ENCODE peak calls at places on chromosomes 5 and 9, in four cellular contexts. V is HFFc6, R is GM06990, U is HFF-Myc. H is an unnamed sample.

GRCh38 chr5:51391175-51391574 is 7.9 kb downstream of the ISL1 start:
- DNase-seq in V (no peak), R (no peak), U (no peak), H (no peak)

GRCh38 chr5:129372025-129372424 is 88.1 kb upstream of the ADAMTS19 start:
- DNase-seq in V (no peak), R (no peak), U (no peak), H (no peak)

GRCh38 chr9:78714591-78714990 is 417.7 kb downstream of the PSAT1 start:
- DNase-seq in V (peak; percentile 94), R (no peak), U (no peak), H (no peak)

GRCh38 chr9:124030969-124031451 is 19.4 kb downstream of the LHX2 start:
- DNase-seq in V (peak; percentile 51), R (no peak), U (no peak), H (no peak)

GRCh38 chr5:180830253-180831138 is 27.9 kb upstream of the MGAT1 start:
- DNase-seq in V (peak; percentile 50), R (no peak), U (no peak), H (no peak)

GRCh38 chr9:79581388-79581787 is 9.6 kb downstream of the TLE4 start:
- DNase-seq in V (peak; percentile 34), R (no peak), U (no peak), H (no peak)

GRCh38 chr9:8717146-8717545 is 917.6 kb upstream of the DMAC1 start:
- DNase-seq in V (no peak), R (no peak), U (no peak), H (no peak)

GRCh38 chr9:68489636-68490035 is 51.0 kb downstream of the TMEM252 start:
- DNase-seq in V (no peak), R (no peak), U (no peak), H (no peak)

GRCh38 chr5:11904270-11904906 is at the start of gene CTNND2:
- DNase-seq in V (no peak), R (peak; percentile 8), U (no peak), H (no peak)

GRCh38 chr9:116075191-116075590 is 78.4 kb upstream of the PAPPA start:
- DNase-seq in V (peak; percentile 64), R (no peak), U (peak; percentile 56), H (no peak)

GRCh38 chr5:151708126-151708525 is 21.4 kb upstream of the SPARC start:
- DNase-seq in V (no peak), R (no peak), U (no peak), H (no peak)

GRCh38 chr5:128905225-128906110 is 59.8 kb upstream of the SLC27A6 start:
- DNase-seq in V (peak; percentile 57), R (peak; percentile 15), U (peak; percentile 36), H (peak; percentile 10)

GRCh38 chr9:123656565-123656964 is 273.4 kb downstream of the DENND1A start:
- DNase-seq in V (peak; percentile 21), R (no peak), U (no peak), H (peak; percentile 16)

GRCh38 chr5:131511934-131512333 is 123.1 kb downstream of the RAPGEF6 start:
- DNase-seq in V (no peak), R (no peak), U (no peak), H (no peak)

GRCh38 chr9:118961857-118962256 is 407.4 kb downstream of the BRINP1 start:
- DNase-seq in V (peak; percentile 55), R (no peak), U (no peak), H (peak; percentile 97)

GRCh38 chr9:117546894-117547293 is 132.0 kb upstream of the ASTN2 start:
- DNase-seq in V (no peak), R (peak; percentile 5), U (no peak), H (no peak)

GRCh38 chr9:114774504-114774903 is 31.3 kb downstream of the TNFSF15 start:
- DNase-seq in V (no peak), R (peak; percentile 3), U (no peak), H (no peak)

GRCh38 chr5:180330810-180331646 is 22.1 kb downstream of the GFPT2 start:
- DNase-seq in V (peak; percentile 83), R (no peak), U (no peak), H (peak; percentile 71)

GRCh38 chr5:6780802-6781391 is 67.7 kb downstream of the TENT4A start:
- DNase-seq in V (no peak), R (no peak), U (no peak), H (no peak)

GRCh38 chr9:14097215-14097614 is 216.7 kb downstream of the NFIB start:
- DNase-seq in V (no peak), R (no peak), U (no peak), H (no peak)

GRCh38 chr9:14099737-14100136 is 214.2 kb downstream of the NFIB start:
- DNase-seq in V (no peak), R (no peak), U (no peak), H (no peak)

GRCh38 chr9:14096182-14096922 is 217.6 kb downstream of the NFIB start:
- DNase-seq in V (no peak), R (no peak), U (no peak), H (peak; percentile 61)

GRCh38 chr9:14098102-14098501 is 215.8 kb downstream of the NFIB start:
- DNase-seq in V (no peak), R (no peak), U (no peak), H (no peak)

GRCh38 chr9:14097666-14098065 is 216.3 kb downstream of the NFIB start:
- DNase-seq in V (no peak), R (no peak), U (no peak), H (no peak)
- TF ChIP-seq CTCF in V (no peak), R (no peak), U (no peak), H (no peak)

DNA sequence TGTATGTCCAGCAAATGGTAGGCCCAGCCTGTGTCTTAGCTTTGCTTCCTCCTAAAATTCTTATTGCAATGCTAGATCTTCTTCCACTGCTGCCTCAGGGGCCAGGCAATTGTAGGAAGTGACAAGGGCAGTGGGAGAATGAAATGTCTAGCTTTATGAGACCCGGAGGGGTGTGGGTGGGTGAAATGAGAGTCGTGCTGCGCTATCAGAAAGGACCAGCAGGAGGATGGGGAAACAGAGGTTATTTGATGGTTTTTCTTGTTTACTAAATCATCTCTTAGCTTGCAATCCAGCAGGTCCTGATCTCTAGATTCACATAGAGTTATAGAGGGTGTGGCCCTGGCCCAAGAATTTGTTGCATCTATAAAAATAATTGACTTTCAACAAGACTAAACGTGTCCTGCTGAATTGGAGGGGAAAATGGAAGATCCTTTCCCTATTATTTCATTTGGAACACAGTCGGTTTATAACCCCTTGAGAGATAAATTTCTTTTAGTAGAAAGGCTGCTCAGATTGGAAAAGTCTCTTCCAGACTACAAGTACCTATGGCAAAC is 43.6 kb downstream of the ZNF366 start:
- DNase-seq in V (no peak), R (no peak), U (no peak), H (no peak)
- TF ChIP-seq CTCF in V (peak; percentile 38), R (no peak), U (no peak), H (no peak)

GRCh38 chr5:124176692-124177091 is 569.7 kb downstream of the ZNF608 start:
- DNase-seq in V (no peak), R (no peak), U (no peak), H (no peak)
- TF ChIP-seq CTCF in V (no peak), R (no peak), U (no peak), H (peak; percentile 31)

DNA sequence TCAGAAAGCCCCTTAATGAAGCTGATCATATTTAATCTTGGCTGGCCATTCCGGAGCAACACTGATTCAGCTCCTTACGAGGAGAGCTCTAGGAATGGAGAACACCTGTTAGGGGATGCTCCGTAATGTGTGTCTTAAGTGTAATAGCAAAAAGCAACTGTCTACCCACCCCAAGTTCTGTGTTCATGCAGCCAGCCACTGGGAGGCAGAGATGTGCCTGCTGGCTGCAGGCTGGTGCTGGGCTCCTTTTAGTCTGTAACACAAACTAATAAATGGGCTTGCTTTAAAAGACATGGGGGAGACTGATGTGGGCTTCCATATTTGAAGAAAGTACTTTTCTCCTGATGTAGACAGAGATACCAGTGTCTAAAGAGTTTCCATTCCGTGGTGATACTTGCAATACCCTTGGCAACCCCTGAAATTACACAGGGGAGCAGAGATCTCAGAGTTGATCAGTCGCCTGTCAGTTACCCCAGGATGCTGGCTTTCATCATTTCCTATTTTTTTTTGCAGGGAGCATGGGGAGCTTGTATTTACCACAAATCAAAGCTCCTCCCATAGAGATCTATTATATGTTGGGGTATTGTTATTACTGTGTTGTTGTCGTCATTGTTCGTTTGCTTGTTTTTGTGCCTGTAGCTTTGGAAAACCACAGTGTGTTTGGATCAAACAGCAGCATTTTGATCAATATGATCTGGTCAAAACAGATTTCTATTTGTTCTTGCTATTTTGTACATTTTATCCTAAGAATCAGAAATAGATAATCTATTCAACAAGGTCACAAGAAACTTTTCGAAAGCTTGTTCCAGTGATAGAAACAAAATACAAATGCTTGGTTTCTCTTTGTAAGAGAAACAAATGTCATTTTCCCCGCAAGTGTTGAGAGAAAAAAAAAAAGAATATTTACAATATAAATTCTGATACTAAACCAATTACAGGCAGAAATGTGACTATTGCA is 65.8 kb downstream of the MTX3 start:
- DNase-seq in V (peak; percentile 18), R (no peak), U (no peak), H (no peak)
- TF ChIP-seq CTCF in V (peak; percentile 61), R (peak; percentile 35), U (peak; percentile 36), H (peak; percentile 52)

DNA sequence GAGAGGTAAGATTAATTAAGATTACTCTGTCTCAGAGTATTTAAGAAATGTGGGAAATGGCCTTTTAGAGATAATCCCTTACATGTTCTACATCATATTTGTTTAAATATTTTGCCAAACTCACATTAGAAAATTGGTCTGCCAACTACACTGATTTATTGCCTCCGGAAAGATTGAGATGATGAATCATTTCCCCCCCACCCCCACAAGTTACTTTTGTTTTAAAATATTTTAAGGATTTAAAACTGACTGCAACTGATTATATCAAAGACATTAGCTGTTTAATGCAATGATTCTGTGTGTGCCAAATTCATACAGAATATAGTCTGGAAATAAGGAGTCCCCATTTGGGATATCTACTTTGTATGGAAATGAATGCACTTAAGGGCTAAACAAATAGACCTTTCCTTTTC is 674.4 kb downstream of the PRR16 start:
- DNase-seq in V (no peak), R (no peak), U (no peak), H (no peak)
- TF ChIP-seq CTCF in V (no peak), R (no peak), U (no peak), H (no peak)

DNA sequence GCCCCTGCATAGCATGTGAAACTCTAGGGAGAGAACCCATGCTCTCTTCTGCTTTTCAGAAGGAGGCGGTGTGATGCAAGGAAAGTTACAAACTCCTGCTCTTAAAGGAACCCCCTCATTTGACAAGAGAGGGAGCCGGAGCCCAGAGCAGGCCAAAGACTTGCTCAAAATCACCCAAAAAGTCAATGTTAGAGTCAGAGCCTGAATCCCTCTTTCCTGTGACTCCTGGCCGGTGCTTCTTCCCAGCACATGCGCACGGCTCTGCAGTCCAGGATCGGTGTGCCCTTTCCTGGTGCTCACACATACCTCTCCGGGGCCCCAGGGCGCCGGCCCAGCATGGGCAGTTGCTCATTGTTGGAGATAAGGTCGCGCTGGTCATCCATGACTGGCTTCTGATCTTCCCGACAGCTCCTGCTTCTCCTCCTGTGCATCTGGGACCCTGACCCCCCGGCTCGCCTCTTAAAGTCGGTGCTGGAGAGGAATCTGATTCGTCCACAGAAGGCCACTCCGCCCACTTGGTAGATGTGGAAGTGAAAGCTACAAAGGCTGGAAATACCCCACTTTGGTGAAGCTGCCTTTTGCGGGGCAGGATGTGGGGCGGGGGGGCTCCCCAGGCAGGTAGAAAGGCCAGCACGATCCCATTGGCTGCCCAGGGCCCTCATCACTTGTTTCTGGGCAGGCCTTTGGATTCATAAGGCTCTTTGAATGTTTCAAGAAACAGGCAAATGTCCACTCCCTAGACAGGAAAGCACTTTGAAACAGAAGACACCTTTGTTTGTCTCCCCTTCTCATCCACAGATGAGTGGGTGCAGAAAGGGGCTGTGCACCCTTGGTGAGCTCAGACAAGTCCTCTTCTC is at the start of gene CD74:
- DNase-seq in V (no peak), R (peak; percentile 94), U (no peak), H (peak; percentile 56)
- TF ChIP-seq CTCF in V (no peak), R (no peak), U (no peak), H (no peak)

H was measured in epithelial cell of proximal tubule.